ENCODE peak calls at places on chromosomes 6 and 20, in nine cellular contexts. B is GM23338, G is GM23248, T is PC-3, S is OCI-LY7, Y is PC-9, O is hepatocyte, I is MM.1S, F is HCT116. V is an unnamed sample. For H3K9me2, the result is how much of the 10 kb centered on the place peaks cover.

GRCh38 chr6:26300359-26300758 is 64.6 kb upstream of the BTN3A2 start:
- DNase-seq in B (no peak), G (peak), T (no peak), S (no peak), Y (no peak), O (no peak), I (no peak), F (no peak), V (no peak)

GRCh38 chr6:27502508-27503435 is 29.9 kb upstream of the ZNF184 start:
- DNase-seq in B (peak), G (peak), T (peak), S (peak), Y (peak), O (peak), I (peak), F (peak), V (peak)

GRCh38 chr6:149235130-149235561 is 82.4 kb upstream of the TAB2 start:
- DNase-seq in B (no peak), G (peak), T (peak), S (peak), Y (peak), O (peak), I (peak), F (peak), V (no peak)

GRCh38 chr6:72783667-72784066 is 161.8 kb downstream of the KCNQ5 start:
- DNase-seq in B (no peak), G (peak), T (peak), S (no peak), Y (no peak), O (no peak), I (no peak), F (no peak), V (no peak)

GRCh38 chr6:15227827-15228318 is 18.0 kb upstream of the JARID2 start:
- DNase-seq in B (no peak), G (no peak), T (no peak), S (no peak), Y (no peak), O (no peak), I (no peak), F (no peak), V (no peak)

GRCh38 chr20:40563296-40563950 is 125.6 kb downstream of the MAFB start:
- DNase-seq in B (no peak), G (peak), T (peak), S (no peak), Y (peak), O (peak), I (no peak), F (peak), V (no peak)

GRCh38 chr20:62961310-62961783 is 8.8 kb downstream of the SLC17A9 start:
- DNase-seq in B (no peak), G (no peak), T (no peak), S (no peak), Y (no peak), O (no peak), I (no peak), F (no peak), V (no peak)

GRCh38 chr20:23826541-23827018 is at the start of gene CST2:
- DNase-seq in B (no peak), G (peak), T (peak), S (no peak), Y (peak), O (no peak), I (no peak), F (no peak), V (no peak)

GRCh38 chr6:4670824-4671409 is 105.3 kb upstream of the CDYL start:
- DNase-seq in B (no peak), G (peak), T (peak), S (no peak), Y (no peak), O (no peak), I (no peak), F (no peak), V (no peak)

GRCh38 chr6:144661101-144661806 is 376.1 kb downstream of the UTRN start:
- DNase-seq in B (peak), G (peak), T (peak), S (no peak), Y (no peak), O (peak), I (no peak), F (no peak), V (no peak)

GRCh38 chr20:40961686-40962640 is 66.7 kb upstream of the TOP1 start:
- DNase-seq in B (no peak), G (peak), T (peak), S (no peak), Y (no peak), O (no peak), I (no peak), F (no peak), V (no peak)

GRCh38 chr6:100116409-100117194 is 122.6 kb upstream of the MCHR2 start:
- DNase-seq in B (peak), G (peak), T (peak), S (peak), Y (peak), O (peak), I (peak), F (peak), V (peak)

GRCh38 chr20:6152777-6153176 is 29.9 kb upstream of the FERMT1 start:
- DNase-seq in B (no peak), G (no peak), T (no peak), S (no peak), Y (no peak), O (no peak), I (no peak), F (no peak), V (no peak)

GRCh38 chr6:80003841-80004198 is 629 bp upstream of the TTK start:
- DNase-seq in B (peak), G (no peak), T (no peak), S (no peak), Y (no peak), O (no peak), I (no peak), F (no peak), V (peak)

GRCh38 chr20:44409132-44409600 is 53.7 kb downstream of the HNF4A start:
- DNase-seq in B (no peak), G (peak), T (peak), S (no peak), Y (peak), O (no peak), I (no peak), F (no peak), V (no peak)

GRCh38 chr20:44410583-44411019 is 55.1 kb downstream of the HNF4A start:
- DNase-seq in B (no peak), G (no peak), T (no peak), S (no peak), Y (no peak), O (peak), I (no peak), F (no peak), V (no peak)

GRCh38 chr20:44411757-44412401 is 56.4 kb downstream of the HNF4A start:
- DNase-seq in B (no peak), G (no peak), T (no peak), S (no peak), Y (no peak), O (no peak), I (no peak), F (no peak), V (no peak)

GRCh38 chr20:44412402-44413144 is 57.1 kb downstream of the HNF4A start:
- DNase-seq in B (no peak), G (peak), T (no peak), S (no peak), Y (no peak), O (no peak), I (no peak), F (no peak), V (no peak)

DNA sequence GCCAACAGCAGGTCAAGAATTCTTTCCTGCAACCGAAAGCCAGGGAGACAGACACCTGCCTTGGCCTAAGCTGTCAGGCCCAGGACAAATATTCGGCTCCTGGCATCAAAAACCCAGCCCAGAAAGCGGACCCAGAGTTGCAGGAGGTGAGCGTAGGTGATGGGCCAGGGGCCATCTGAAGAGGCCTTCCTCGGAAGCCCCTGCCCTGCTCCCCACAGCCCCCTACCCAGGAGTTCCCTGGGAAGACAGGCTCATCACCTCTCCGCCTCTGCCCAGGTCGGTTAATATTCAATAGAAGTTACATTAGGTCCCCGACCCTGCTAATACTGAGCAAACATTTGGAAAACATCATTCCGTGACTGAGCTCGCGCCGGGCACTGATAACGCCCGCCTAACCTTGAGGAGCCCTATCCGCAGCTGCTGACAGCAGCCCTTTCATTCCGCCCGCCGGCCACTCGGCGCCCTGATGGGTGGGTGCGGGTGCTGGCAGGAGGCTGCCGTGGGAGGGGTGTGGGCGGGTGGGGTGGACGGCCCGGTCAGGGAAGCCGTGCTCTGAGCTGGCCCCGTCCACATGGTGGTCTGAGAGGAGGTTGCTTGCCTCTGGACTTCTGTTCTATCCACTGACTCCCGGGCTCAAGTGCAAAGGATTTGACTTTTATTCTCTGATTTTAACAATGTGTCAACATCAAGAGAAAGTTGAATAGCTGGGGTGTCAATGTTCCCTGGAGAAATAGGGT is 55.7 kb downstream of the HNF4A start:
- DNase-seq in B (no peak), G (no peak), T (no peak), S (no peak), Y (no peak), O (peak), I (no peak), F (no peak), V (no peak)
- H3K4me3 ChIP-seq in B (no peak), G (no peak), T (no peak), S (no peak), Y (no peak), O (no peak), I (no peak), F (no peak), V (no peak)

DNA sequence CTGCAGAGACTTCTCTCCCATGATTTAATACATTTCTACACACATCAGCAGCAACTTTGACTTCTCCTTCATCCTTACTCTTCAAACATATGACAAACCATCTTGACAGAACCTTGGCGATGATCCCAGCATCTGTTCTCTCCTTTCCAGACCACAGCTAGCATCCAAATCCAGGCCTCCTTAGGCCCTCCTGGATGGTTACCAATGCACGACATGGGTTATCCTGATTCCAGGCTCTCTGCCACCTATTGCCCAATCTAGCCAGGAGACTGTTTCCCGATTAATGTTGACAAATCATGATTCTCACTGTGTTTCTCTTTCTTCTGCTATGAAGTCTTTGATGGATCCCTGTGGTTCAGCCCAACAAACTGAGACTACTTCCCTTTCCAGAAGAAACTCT is 16.7 kb downstream of the LAMA4 start:
- DNase-seq in B (no peak), G (peak), T (peak), S (no peak), Y (no peak), O (no peak), I (no peak), F (no peak), V (no peak)
- H3K9me2 ChIP-seq in B (under half), G (under half), T (under half), S (under half), Y (under half), O (under half), I (under half), F (under half), V (under half)

GRCh38 chr6:170174124-170174770 is 116.6 kb downstream of the DLL1 start:
- DNase-seq in B (no peak), G (no peak), T (no peak), S (no peak), Y (no peak), O (no peak), I (no peak), F (no peak), V (peak)

GRCh38 chr6:170173416-170173990 is 117.4 kb downstream of the DLL1 start:
- DNase-seq in B (no peak), G (no peak), T (no peak), S (no peak), Y (no peak), O (no peak), I (no peak), F (no peak), V (peak)

GRCh38 chr6:170174771-170175643 is 115.9 kb downstream of the DLL1 start:
- DNase-seq in B (no peak), G (no peak), T (no peak), S (no peak), Y (no peak), O (no peak), I (no peak), F (no peak), V (peak)

GRCh38 chr6:170172825-170173231 is 118.0 kb downstream of the DLL1 start:
- DNase-seq in B (no peak), G (no peak), T (no peak), S (no peak), Y (no peak), O (no peak), I (no peak), F (no peak), V (peak)

DNA sequence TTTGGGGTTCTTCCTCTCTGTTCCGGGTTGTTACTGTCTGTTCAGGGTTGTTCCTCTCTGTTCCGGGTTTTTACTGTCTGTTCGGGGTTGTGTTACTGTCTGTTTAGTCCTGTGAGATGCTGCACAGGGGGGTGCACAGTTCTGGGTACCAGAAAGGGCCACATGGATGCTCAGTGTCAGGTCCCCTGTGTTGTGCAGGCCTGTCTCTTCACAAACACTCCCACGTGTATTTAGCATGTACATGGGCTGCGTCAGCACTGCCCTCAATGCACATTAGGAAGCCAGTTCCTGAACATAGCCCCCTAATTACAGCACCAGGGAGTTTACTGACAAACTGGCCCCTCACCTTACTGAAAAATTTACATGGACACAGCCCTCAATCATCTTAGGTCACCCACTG is 118.5 kb downstream of the DLL1 start:
- DNase-seq in B (no peak), G (no peak), T (no peak), S (no peak), Y (no peak), O (no peak), I (no peak), F (no peak), V (peak)
- H3K27ac ChIP-seq in B (no peak), G (no peak), T (no peak), S (no peak), Y (no peak), O (no peak), I (no peak), F (no peak), V (no peak)

DNA sequence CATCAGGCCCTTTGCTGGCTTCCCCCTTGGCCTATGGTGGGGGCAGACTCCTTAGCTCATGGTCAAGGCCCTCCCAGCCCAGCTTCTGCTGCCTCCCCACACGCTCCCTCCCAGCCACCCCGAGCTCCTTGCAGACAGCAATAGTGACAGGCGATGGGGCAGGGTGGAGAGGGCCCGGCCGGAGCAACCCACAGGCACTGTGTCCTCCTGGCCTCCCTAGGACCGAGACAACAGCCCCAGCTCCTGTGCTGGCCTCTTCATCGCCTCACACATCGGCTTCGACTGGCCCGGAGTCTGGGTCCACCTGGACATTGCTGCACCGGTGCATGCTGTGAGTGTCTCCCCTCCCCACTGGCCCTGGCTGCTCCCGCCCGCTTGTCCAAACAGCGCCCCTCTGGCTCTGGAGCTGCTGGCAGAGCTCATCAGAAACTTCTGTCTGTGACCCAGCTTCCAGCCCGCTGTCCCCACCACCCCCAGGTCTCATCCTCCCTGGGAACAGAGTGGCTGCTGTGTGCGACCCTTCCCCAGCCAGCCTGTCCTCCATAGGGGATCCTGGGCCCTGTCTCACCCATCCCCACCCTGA is 21.8 kb downstream of the NPEPL1 start:
- DNase-seq in B (no peak), G (no peak), T (no peak), S (no peak), Y (no peak), O (peak), I (no peak), F (no peak), V (no peak)
- H3K4me3 ChIP-seq in B (no peak), G (no peak), T (no peak), S (no peak), Y (no peak), O (no peak), I (no peak), F (no peak), V (no peak)